ENCODE peak calls at places on chromosomes 13 and 19, in six cellular contexts. J is T-helper 22 cell; R is Ammon's horn; A is GM12892; H is activated CD8-positive, alpha-beta memory T cell treated with anti-CD3 and anti-CD28 coated beads for 1 hour; S is anterior cingulate cortex. L is an unnamed sample.
A peak's percentile ranks its signal among the peaks of the same experiment; 100 is the strongest.

GRCh38 chr19:58054792-58055482 is 4.1 kb upstream of the ZNF135 start:
- DNase-seq in J (no peak), R (peak; percentile 84), A (no peak), H (no peak), S (peak; percentile 32), L (no peak)

GRCh38 chr13:30898070-30898469 is 8.0 kb upstream of the MEDAG start:
- DNase-seq in J (no peak), R (no peak), A (no peak), H (no peak), S (no peak), L (no peak)

GRCh38 chr19:40519352-40520322 is 52.8 kb downstream of the SPTBN4 start:
- DNase-seq in J (no peak), R (no peak), A (no peak), H (no peak), S (no peak), L (no peak)

GRCh38 chr19:56994251-56995017 is 125.4 kb upstream of the USP29 start:
- DNase-seq in J (no peak), R (no peak), A (no peak), H (no peak), S (no peak), L (no peak)

GRCh38 chr19:10699650-10700335 is 1.4 kb upstream of the QTRT1 start:
- DNase-seq in J (peak; percentile 38), R (peak; percentile 52), A (no peak), H (peak; percentile 34), S (no peak), L (peak; percentile 35)

GRCh38 chr19:47176071-47176626 is 45.5 kb downstream of the SAE1 start:
- DNase-seq in J (no peak), R (no peak), A (no peak), H (no peak), S (no peak), L (no peak)

GRCh38 chr19:7953060-7953459 is 9.6 kb upstream of the TIMM44 start:
- DNase-seq in J (no peak), R (no peak), A (no peak), H (no peak), S (no peak), L (no peak)

GRCh38 chr13:27825153-27825552 is 32.9 kb downstream of the GSX1 start:
- DNase-seq in J (no peak), R (no peak), A (no peak), H (no peak), S (no peak), L (no peak)

GRCh38 chr13:41470187-41470586 is 12.8 kb downstream of the RGCC start:
- DNase-seq in J (no peak), R (no peak), A (no peak), H (no peak), S (no peak), L (no peak)

GRCh38 chr19:37594982-37595382 is 306 bp downstream of the ZNF540 start:
- DNase-seq in J (peak; percentile 53), R (peak; percentile 77), A (no peak), H (peak; percentile 38), S (peak; percentile 76), L (peak; percentile 40)

GRCh38 chr19:46030861-46031550 is 8.2 kb upstream of the PGLYRP1 start:
- DNase-seq in J (no peak), R (no peak), A (no peak), H (no peak), S (no peak), L (no peak)

GRCh38 chr13:95588721-95589120 is 36.2 kb downstream of the CLDN10 start:
- DNase-seq in J (no peak), R (no peak), A (no peak), H (no peak), S (no peak), L (no peak)

GRCh38 chr19:15397236-15397635 is 17.6 kb upstream of the AKAP8 start:
- DNase-seq in J (no peak), R (no peak), A (no peak), H (no peak), S (no peak), L (no peak)

GRCh38 chr19:2428756-2429711 is 1.6 kb upstream of the TIMM13 start:
- DNase-seq in J (no peak), R (no peak), A (no peak), H (no peak), S (peak; percentile 1), L (no peak)

L was measured in activated T-helper 1 cell treated with Interleukin-2 at 50 U/mL for 16 hours.